ENCODE peak calls at places on chromosomes 1 and 21, in six cellular contexts. F, I, K, V, T and D are unnamed samples.

GRCh38 chr1:199336745-199337640 is 690.5 kb upstream of the NR5A2 start:
- DNase-seq in F (no peak), K (no peak), I (peak), V (no peak), T (no peak), D (no peak)

GRCh38 chr1:33815061-33815460 is 48.8 kb upstream of the HMGB4 start:
- DNase-seq in I (no peak), F (no peak), K (no peak), V (no peak), T (no peak), D (no peak)

GRCh38 chr1:152112101-152112884 is 3.0 kb downstream of the TCHH start:
- DNase-seq in K (no peak), F (no peak), T (no peak), V (peak), I (peak), D (no peak)

GRCh38 chr1:248853668-248854375 is 5.1 kb downstream of the ZNF692 start:
- DNase-seq in I (no peak), F (no peak), K (no peak), V (no peak), T (no peak), D (peak)

GRCh38 chr1:85328713-85329376 is 52.4 kb upstream of the BCL10 start:
- DNase-seq in K (no peak), I (peak), T (no peak), V (no peak), F (no peak), D (no peak)

GRCh38 chr1:236904874-236905741 is 99.1 kb downstream of the MT1HL1 start:
- DNase-seq in I (no peak), K (no peak), F (no peak), V (no peak), T (no peak), D (no peak)

GRCh38 chr1:110800079-110800478 is 72.9 kb upstream of the CD53 start:
- DNase-seq in K (no peak), F (no peak), T (no peak), V (no peak), I (no peak), D (no peak)

GRCh38 chr1:243483084-243483845 is 227.4 kb downstream of the SDCCAG8 start:
- DNase-seq in T (no peak), K (no peak), V (no peak), I (peak), F (no peak), D (no peak)

GRCh38 chr1:217747156-217747769 is 116.1 kb downstream of the SPATA17 start:
- DNase-seq in V (no peak), T (no peak), I (peak), F (no peak), K (no peak), D (no peak)

GRCh38 chr1:201643835-201644104 is 104.8 kb downstream of the NAV1 start:
- DNase-seq in F (no peak), V (no peak), T (no peak), K (no peak), I (no peak), D (no peak)

GRCh38 chr1:222114536-222115156 is 372.8 kb upstream of the DUSP10 start:
- DNase-seq in V (no peak), K (no peak), T (no peak), F (no peak), I (no peak), D (no peak)

GRCh38 chr21:34836103-34836932 is 167.5 kb downstream of the CLIC6 start:
- DNase-seq in T (no peak), I (no peak), V (peak), F (no peak), K (no peak), D (no peak)

GRCh38 chr1:147273409-147274307 is 31.2 kb downstream of the CHD1L start:
- DNase-seq in T (peak), V (no peak), I (peak), K (no peak), F (peak), D (no peak)

GRCh38 chr1:9129391-9130041 is 614 bp upstream of the GPR157 start:
- DNase-seq in K (peak), V (peak), T (no peak), F (peak), I (peak), D (peak)

GRCh38 chr1:37755951-37756350 is 9.0 kb downstream of the EPHA10 start:
- DNase-seq in T (no peak), I (no peak), V (no peak), F (no peak), K (peak), D (no peak)

GRCh38 chr1:78649628-78650027 is at the start of gene IFI44:
- DNase-seq in K (no peak), V (peak), T (no peak), I (no peak), F (peak), D (peak)

GRCh38 chr1:84683508-84683907 is 6.8 kb downstream of the SSX2IP start:
- DNase-seq in V (no peak), K (no peak), I (no peak), F (no peak), T (no peak), D (no peak)